ENCODE peak calls at places on chromosome 10, in seven cellular contexts. D is B cell; A is NCI-H748 treated with DMSO at 0.1 percent for 48 hours; U is NCI-H460; V is NCI-H2029; R is H7; Y is naive thymus-derived CD4-positive, alpha-beta T cell. J is an unnamed sample.

GRCh38 chr10:48612241-48612943 is 7.5 kb upstream of the ARHGAP22 start:
- DNase-seq in D (no peak), A (no peak), U (no peak), R (no peak), Y (no peak), V (no peak), J (no peak)

GRCh38 chr10:112490543-112490942 is 43.5 kb downstream of the VTI1A start:
- DNase-seq in V (peak; percentile 34), R (no peak), U (peak; percentile 11), D (no peak), Y (no peak), A (peak; percentile 85), J (peak; percentile 51)

GRCh38 chr10:114042895-114043531 is 653 bp upstream of the ADRB1 start:
- DNase-seq in U (peak; percentile 26), D (no peak), V (no peak), A (peak; percentile 13), Y (peak; percentile 12), R (peak; percentile 69), J (no peak)

GRCh38 chr10:43785252-43785651 is 136.6 kb upstream of the ZNF32 start:
- DNase-seq in D (no peak), V (no peak), U (no peak), A (no peak), R (peak; percentile 52), Y (no peak), J (peak; percentile 51)

GRCh38 chr10:130369645-130370381 is 233.6 kb downstream of the GLRX3 start:
- DNase-seq in Y (no peak), R (no peak), U (no peak), A (no peak), D (no peak), V (no peak), J (no peak)

GRCh38 chr10:70815504-70816219 is at the start of gene SGPL1:
- DNase-seq in D (peak; percentile 82), U (peak; percentile 74), V (peak; percentile 53), R (peak; percentile 99), Y (peak; percentile 92), A (peak; percentile 63), J (peak; percentile 88)

GRCh38 chr10:115417585-115418265 is 324.6 kb downstream of the ATRNL1 start:
- DNase-seq in V (peak; percentile 0), A (peak; percentile 3), Y (no peak), U (peak; percentile 53), D (no peak), R (peak; percentile 46), J (peak; percentile 72)

GRCh38 chr10:71695502-71696476 is 23.8 kb downstream of the C10orf105 start:
- DNase-seq in A (no peak), Y (no peak), U (no peak), R (no peak), V (no peak), D (no peak), J (no peak)

GRCh38 chr10:72886596-72887522 is 6.7 kb upstream of the OIT3 start:
- DNase-seq in U (no peak), Y (no peak), A (no peak), V (no peak), R (peak; percentile 40), D (no peak), J (peak; percentile 18)

GRCh38 chr10:80137031-80137712 is 4.6 kb downstream of the PLAC9 start:
- DNase-seq in D (no peak), Y (no peak), V (no peak), U (no peak), R (peak; percentile 15), A (no peak), J (peak; percentile 57)

GRCh38 chr10:6171891-6172354 is 30.8 kb upstream of the PFKFB3 start:
- DNase-seq in D (no peak), U (no peak), R (peak; percentile 17), V (no peak), Y (no peak), A (no peak), J (peak; percentile 91)